ENCODE peak calls at places on chromosomes 4 and X, in eight cellular contexts. W, D, Y, S, L, K, N and F are unnamed samples.

GRCh38 chrX:148416931-148417330 is 83.5 kb upstream of the AFF2 start:
- DNase-seq in W (peak; percentile 64), D (no peak), Y (no peak), S (no peak), L (no peak), K (peak; percentile 3), N (no peak), F (no peak)

GRCh38 chr4:100849319-100849718 is 331.5 kb upstream of the EMCN start:
- DNase-seq in W (no peak), D (no peak), Y (no peak), S (no peak), L (no peak), K (no peak), N (no peak), F (no peak)

GRCh38 chr4:15349426-15349825 is 78.4 kb upstream of the C1QTNF7 start:
- DNase-seq in W (peak; percentile 29), D (no peak), Y (no peak), S (no peak), L (no peak), K (peak; percentile 29), N (no peak), F (no peak)

GRCh38 chr4:152356428-152357034 is 179.4 kb downstream of the FBXW7 start:
- DNase-seq in W (no peak), D (no peak), Y (no peak), S (no peak), L (no peak), K (peak; percentile 61), N (no peak), F (peak; percentile 27)

GRCh38 chrX:132045456-132045855 is 22.4 kb downstream of the STK26 start:
- DNase-seq in W (no peak), D (no peak), Y (no peak), S (no peak), L (no peak), K (peak; percentile 17), N (no peak), F (no peak)

GRCh38 chrX:42273387-42273786 is 350.0 kb upstream of the CASK start:
- DNase-seq in W (no peak), D (no peak), Y (no peak), S (no peak), L (no peak), K (no peak), N (no peak), F (no peak)

GRCh38 chr4:5945171-5945570 is 52.3 kb upstream of the CRMP1 start:
- DNase-seq in W (no peak), D (peak; percentile 37), Y (no peak), S (no peak), L (no peak), K (no peak), N (no peak), F (no peak)

GRCh38 chr4:47278631-47279030 is 184.9 kb downstream of the COMMD8 start:
- DNase-seq in W (no peak), D (no peak), Y (no peak), S (no peak), L (no peak), K (no peak), N (no peak), F (no peak)

GRCh38 chr4:150495550-150495949 is 86.4 kb upstream of the MAB21L2 start:
- DNase-seq in W (no peak), D (no peak), Y (no peak), S (no peak), L (no peak), K (no peak), N (no peak), F (no peak)

GRCh38 chr4:173538148-173538902 is 8.3 kb upstream of the HAND2 start:
- DNase-seq in W (no peak), D (peak; percentile 75), Y (no peak), S (peak; percentile 74), L (no peak), K (peak; percentile 50), N (no peak), F (peak; percentile 45)

GRCh38 chrX:70088791-70089190 is 26.5 kb downstream of the OTUD6A start:
- DNase-seq in W (no peak), D (no peak), Y (no peak), S (no peak), L (no peak), K (no peak), N (no peak), F (no peak)

GRCh38 chr4:156173481-156173880 is 219.8 kb upstream of the CTSO start:
- DNase-seq in W (no peak), D (no peak), Y (no peak), S (no peak), L (no peak), K (no peak), N (no peak), F (no peak)

GRCh38 chr4:30208731-30209435 is 511.3 kb upstream of the PCDH7 start:
- DNase-seq in W (peak; percentile 75), D (no peak), Y (peak; percentile 74), S (no peak), L (no peak), K (no peak), N (no peak), F (no peak)

GRCh38 chr4:25524616-25525146 is 131.0 kb upstream of the SLC34A2 start:
- DNase-seq in W (no peak), D (no peak), Y (peak; percentile 10), S (no peak), L (no peak), K (no peak), N (no peak), F (no peak)

GRCh38 chr4:39527296-39528055 is at the start of gene UGDH:
- DNase-seq in W (peak; percentile 99), D (peak; percentile 98), Y (peak; percentile 95), S (peak; percentile 97), L (peak; percentile 94), K (peak; percentile 99), N (peak; percentile 97), F (peak; percentile 99)
- TF ChIP-seq CTCF in W (peak; percentile 2), D (no peak), Y (no peak), S (no peak), L (no peak), K (peak; percentile 5), N (no peak), F (no peak)

GRCh38 chr4:77740480-77740879 is 78.7 kb downstream of the CNOT6L start:
- DNase-seq in W (no peak), D (no peak), Y (no peak), S (no peak), L (no peak), K (no peak), N (no peak), F (no peak)

GRCh38 chr4:77734928-77735327 is 84.2 kb downstream of the CNOT6L start:
- DNase-seq in W (peak; percentile 63), D (peak; percentile 50), Y (no peak), S (no peak), L (no peak), K (peak; percentile 64), N (no peak), F (peak; percentile 93)
- H3K4me3 ChIP-seq in W (no peak overlapping the region), D (no peak overlapping the region), Y (no peak overlapping the region), S (no peak overlapping the region), L (no peak overlapping the region), K (no peak overlapping the region), N (no peak overlapping the region), F (peak overlapping the region; percentile 5)

DNA sequence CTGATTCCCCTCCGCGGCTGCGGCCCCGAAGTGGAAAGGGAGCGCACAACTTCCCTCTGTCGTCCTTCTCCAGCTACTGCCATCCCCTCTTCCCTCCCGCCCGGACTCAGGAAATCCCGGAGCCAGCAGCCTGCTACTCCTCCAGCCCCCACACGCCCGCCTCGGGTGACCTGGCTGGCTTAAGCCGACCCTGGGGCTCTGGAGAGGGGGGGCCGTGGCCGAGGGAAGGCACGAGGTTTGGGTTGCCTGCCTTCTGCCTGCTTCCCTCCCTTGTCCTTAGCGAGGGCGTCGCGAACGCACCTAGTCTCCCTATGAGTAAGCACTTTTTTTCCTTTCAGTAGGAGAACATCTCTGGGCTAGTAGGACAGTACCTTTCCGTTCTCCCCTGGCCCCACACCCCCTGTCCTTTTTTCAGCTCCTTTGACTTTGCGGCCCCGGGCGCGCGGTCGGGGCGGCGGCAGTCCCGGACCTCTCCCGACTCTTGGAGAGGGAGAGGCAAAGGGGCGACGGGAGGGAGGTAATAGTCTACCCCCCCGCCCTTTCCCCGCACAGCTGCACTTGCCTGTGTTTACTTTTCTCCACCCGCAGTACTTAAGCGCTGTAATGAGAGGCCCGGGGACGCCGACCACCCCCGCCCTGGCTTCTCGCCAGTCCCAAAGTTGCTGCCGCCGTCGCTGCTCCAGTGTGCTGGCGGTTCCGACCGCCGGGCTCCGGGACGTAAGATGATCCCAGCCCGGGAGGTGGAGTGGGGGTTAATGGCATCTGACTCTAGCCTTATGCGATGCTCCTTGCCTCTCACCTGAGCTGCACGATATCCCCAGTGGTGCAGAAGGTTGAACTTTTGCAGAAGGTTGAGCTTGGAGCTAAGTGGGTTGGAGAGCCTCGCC is 874 bp downstream of the PLS3 start:
- DNase-seq in W (peak; percentile 42), D (peak; percentile 87), Y (peak; percentile 38), S (peak; percentile 44), L (peak; percentile 14), K (peak; percentile 60), N (peak; percentile 56), F (peak; percentile 49)
- TF ChIP-seq CTCF in W (peak; percentile 9), D (peak; percentile 40), Y (no peak), S (no peak), L (no peak), K (peak; percentile 19), N (no peak), F (no peak)

GRCh38 chr4:73853718-73854473 is 800 bp downstream of the PF4V1 start:
- DNase-seq in W (no peak), D (no peak), Y (no peak), S (no peak), L (no peak), K (no peak), N (no peak), F (no peak)
- H3K4me3 ChIP-seq in W (no peak overlapping the region), D (no peak overlapping the region), Y (no peak overlapping the region), S (peak overlapping the region; percentile 40), L (no peak overlapping the region), K (no peak overlapping the region), N (no peak overlapping the region), F (no peak overlapping the region)

GRCh38 chr4:54840992-54841768 is 183.4 kb downstream of the KIT start:
- DNase-seq in W (peak; percentile 12), D (no peak), Y (peak; percentile 24), S (no peak), L (no peak), K (peak; percentile 29), N (no peak), F (peak; percentile 7)
- TF ChIP-seq CTCF in W (peak; percentile 24), D (peak; percentile 53), Y (no peak), S (peak; percentile 61), L (no peak), K (no peak), N (no peak), F (peak; percentile 30)

GRCh38 chrX:54357414-54358377 is at the start of gene WNK3:
- DNase-seq in W (peak; percentile 83), D (peak; percentile 94), Y (peak; percentile 41), S (peak; percentile 71), L (peak; percentile 58), K (peak; percentile 91), N (peak; percentile 90), F (peak; percentile 49)
- H3K4me3 ChIP-seq in W (peak within 1 kb of the TSS; percentile 60), D (peak within 1 kb of the TSS; percentile 94), Y (peak within 1 kb of the TSS; percentile 69), S (peak within 1 kb of the TSS; percentile 68), L (peak within 1 kb of the TSS; percentile 42), K (peak within 1 kb of the TSS; percentile 64), N (peak within 1 kb of the TSS; percentile 7), F (peak within 1 kb of the TSS; percentile 55)

GRCh38 chrX:452598-452997 is 65.9 kb upstream of the PPP2R3B start:
- DNase-seq in W (no peak), D (no peak), Y (no peak), S (no peak), L (no peak), K (no peak), N (no peak), F (no peak)
- TF ChIP-seq CTCF in W (no peak), D (no peak), Y (no peak), S (no peak), L (no peak), K (no peak), N (no peak), F (no peak)

GRCh38 chr4:1226167-1226514 is 22.8 kb downstream of the CTBP1 start:
- DNase-seq in W (no peak), D (no peak), Y (no peak), S (peak; percentile 83), L (no peak), K (no peak), N (peak; percentile 82), F (no peak)
- H3K4me3 ChIP-seq in W (no peak overlapping the region), D (no peak overlapping the region), Y (no peak overlapping the region), S (peak overlapping the region; percentile 11), L (no peak overlapping the region), K (no peak overlapping the region), N (no peak overlapping the region), F (no peak overlapping the region)